ENCODE peak calls at places on chromosomes 7 and 10, in five cellular contexts. B is H1, N is HepG2, Z is HCT116, D is K562. E is an unnamed sample. For H3K4me1, the result is how much of the 10 kb centered on the place peaks cover.

GRCh38 chr7:126083014-126083413 is 1153.4 kb upstream of the POT1 start:
- DNase-seq in D (no peak), B (no peak), N (no peak), Z (no peak), E (no peak)

GRCh38 chr7:158818325-158819213 is 10.7 kb downstream of the ESYT2 start:
- DNase-seq in B (peak), Z (peak), N (peak), D (peak), E (peak)

GRCh38 chr7:18117482-18117881 is 89.8 kb upstream of the PRPS1L1 start:
- DNase-seq in Z (no peak), D (no peak), B (no peak), N (no peak), E (no peak)

GRCh38 chr7:46357290-46357689 is 436.2 kb upstream of the IGFBP3 start:
- DNase-seq in D (no peak), B (no peak), N (no peak), Z (no peak), E (no peak)

GRCh38 chr10:117226813-117227451 is 14.0 kb upstream of the SLC18A2 start:
- DNase-seq in D (peak), N (peak), Z (peak), B (peak), E (no peak)

GRCh38 chr10:30823651-30824050 is 194.1 kb upstream of the LYZL2 start:
- DNase-seq in D (no peak), N (no peak), Z (no peak), B (no peak), E (no peak)

GRCh38 chr10:125510998-125511397 is 172.0 kb downstream of the TEX36 start:
- DNase-seq in N (no peak), Z (no peak), B (no peak), D (no peak), E (no peak)

GRCh38 chr7:7395785-7396184 is 139.9 kb downstream of the COL28A1 start:
- DNase-seq in D (no peak), Z (no peak), B (no peak), N (no peak), E (no peak)

GRCh38 chr10:92972066-92972870 is 88.3 kb upstream of the CYP26C1 start:
- DNase-seq in B (no peak), D (peak), Z (peak), N (peak), E (no peak)

GRCh38 chr7:23254051-23254681 is 7.6 kb downstream of the GPNMB start:
- DNase-seq in N (no peak), B (no peak), Z (no peak), D (no peak), E (no peak)

GRCh38 chr10:96632974-96633373 is 46.2 kb upstream of the TM9SF3 start:
- DNase-seq in D (no peak), Z (no peak), N (no peak), B (no peak), E (no peak)

GRCh38 chr10:52883996-52884871 is 111.7 kb upstream of the MBL2 start:
- DNase-seq in N (peak), D (peak), Z (peak), B (peak), E (peak)

GRCh38 chr7:45708046-45708950 is 134.1 kb downstream of the ADCY1 start:
- DNase-seq in B (no peak), N (no peak), Z (no peak), D (no peak), E (no peak)

GRCh38 chr10:99920486-99920885 is 89.3 kb downstream of the DNMBP start:
- DNase-seq in Z (no peak), N (no peak), B (no peak), D (no peak), E (no peak)

GRCh38 chr10:91700273-91700672 is 67.4 kb upstream of the PPP1R3C start:
- DNase-seq in D (no peak), Z (no peak), B (no peak), N (no peak), E (no peak)

GRCh38 chr10:16521311-16522016 is at the start of gene C1QL3:
- DNase-seq in N (no peak), D (no peak), Z (no peak), B (peak), E (no peak)

GRCh38 chr10:14953452-14954000 is 370 bp downstream of the DCLRE1C start:
- DNase-seq in N (no peak), B (no peak), Z (peak), D (peak), E (peak)

GRCh38 chr7:36198854-36199266 is 45.8 kb downstream of the EEPD1 start:
- DNase-seq in Z (no peak), N (no peak), D (peak), B (no peak), E (no peak)

GRCh38 chr10:96047004-96047649 is 3.7 kb downstream of the CCNJ start:
- DNase-seq in Z (no peak), B (no peak), D (no peak), N (peak), E (no peak)

GRCh38 chr7:76358053-76358477 is 726 bp downstream of the YWHAG start:
- DNase-seq in D (peak), N (no peak), Z (no peak), B (no peak), E (no peak)

GRCh38 chr7:80819503-80819902 is 99.3 kb downstream of the SEMA3C start:
- DNase-seq in B (no peak), Z (no peak), D (no peak), N (no peak), E (no peak)

GRCh38 chr7:15682751-15683150 is 3.7 kb downstream of the MEOX2 start:
- DNase-seq in Z (no peak), B (no peak), D (no peak), N (no peak), E (no peak)
- TF ChIP-seq YY1 in Z (no peak), B (no peak), D (no peak), N (no peak), E (no peak)

DNA sequence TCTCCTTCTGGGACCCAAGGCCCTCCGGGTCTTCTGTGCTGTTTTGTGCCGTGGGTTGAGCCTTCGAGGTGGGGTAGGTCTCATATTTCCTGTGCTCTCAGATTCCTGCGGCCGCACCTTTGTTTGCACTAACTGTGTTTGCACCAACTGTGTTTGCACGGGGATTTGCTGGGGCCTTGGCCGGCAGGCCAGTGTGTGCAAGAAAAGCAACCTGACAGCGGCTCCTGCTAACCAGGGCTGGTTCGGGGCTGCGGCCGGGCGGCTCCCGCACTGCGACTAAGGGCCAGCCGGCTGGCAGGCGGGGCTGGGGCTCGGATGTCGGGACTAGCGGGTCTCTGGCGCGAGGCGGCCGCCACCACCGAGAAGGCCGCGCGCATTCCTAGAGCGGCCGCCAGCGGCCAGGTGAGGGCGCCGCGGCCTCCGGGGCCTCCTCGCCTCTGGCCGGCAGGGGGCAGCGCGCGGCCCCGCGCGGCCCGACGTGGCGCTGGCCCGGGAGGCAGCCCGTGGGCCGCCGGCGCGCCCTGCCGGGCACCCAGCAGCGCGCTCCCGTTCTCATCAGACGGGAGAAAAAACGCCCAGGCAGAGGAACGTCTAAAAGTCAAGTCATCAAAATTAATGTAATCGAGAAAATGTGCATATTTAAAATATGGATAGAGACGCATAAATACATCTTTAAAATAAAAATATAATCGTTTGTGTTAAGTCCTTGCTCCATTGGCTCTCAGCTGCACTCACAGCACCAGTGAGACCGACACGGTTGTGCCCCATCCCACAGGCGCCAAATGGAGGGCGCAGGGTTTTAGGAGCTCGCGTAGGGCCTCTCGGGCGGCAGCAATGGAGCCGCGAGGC is 38.6 kb downstream of the ZNF777 start:
- DNase-seq in D (peak), N (peak), Z (peak), B (peak), E (peak)
- TF ChIP-seq SP1 in D (no peak), N (no peak), Z (no peak), B (no peak), E (no peak)

DNA sequence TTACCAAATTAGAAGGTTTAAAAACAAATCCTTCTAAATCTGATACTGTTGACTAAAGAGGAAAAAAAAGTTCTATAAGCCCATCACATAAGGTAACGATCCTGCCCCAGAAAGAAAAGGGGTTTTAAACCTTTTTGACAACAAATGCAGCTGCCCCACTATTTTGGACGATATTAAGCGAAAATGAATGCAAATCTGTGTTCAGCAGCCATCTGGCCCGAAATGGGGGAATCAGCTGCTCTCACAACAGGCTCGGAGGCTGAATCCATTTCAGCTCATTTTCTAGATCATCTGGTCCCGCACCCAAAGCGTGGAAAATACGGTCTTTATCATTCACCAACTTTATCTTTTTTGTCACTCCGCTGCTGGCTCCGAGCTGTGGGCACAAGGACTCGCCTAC is 2.3 kb upstream of the EBF3 start:
- DNase-seq in Z (no peak), B (no peak), D (no peak), N (no peak), E (no peak)
- H3K4me1 ChIP-seq in Z (under half), B (under half), D (under half), N (under half), E (under half)

GRCh38 chr7:27942711-27943110 is 202.7 kb downstream of the TAX1BP1 start:
- DNase-seq in Z (no peak), B (no peak), N (no peak), D (no peak), E (no peak)
- TF ChIP-seq YY1 in Z (no peak), B (no peak), N (no peak), D (no peak), E (no peak)

GRCh38 chr10:80357804-80358125 is 1.2 kb downstream of the DYDC2 start:
- DNase-seq in Z (no peak), D (no peak), B (no peak), N (no peak), E (no peak)
- TF ChIP-seq SP1 in Z (no peak), D (no peak), B (no peak), N (no peak), E (no peak)

GRCh38 chr10:71975891-71976725 is 11.9 kb downstream of the CHST3 start:
- DNase-seq in N (no peak), B (no peak), D (no peak), Z (peak), E (no peak)
- H3K4me1 ChIP-seq in N (half or more), B (under half), D (under half), Z (under half), E (under half)

GRCh38 chr7:4849390-4849789 is 12.4 kb downstream of the PAPOLB start:
- DNase-seq in N (peak), B (no peak), Z (peak), D (peak), E (no peak)
- TF ChIP-seq YY1 in N (no peak), B (no peak), Z (no peak), D (no peak), E (no peak)

GRCh38 chr7:105610165-105610930 is 29.1 kb upstream of the EFCAB10 start:
- DNase-seq in D (no peak), Z (no peak), N (no peak), B (no peak), E (no peak)
- TF ChIP-seq SP1 in D (no peak), Z (no peak), N (no peak), B (no peak), E (no peak)

GRCh38 chr10:34885901-34886300 is 70.8 kb upstream of the PARD3 start:
- DNase-seq in N (no peak), B (no peak), Z (no peak), D (no peak), E (no peak)
- H3K4me1 ChIP-seq in N (under half), B (under half), Z (under half), D (under half), E (under half)

E was measured in GM12878.